ENCODE peak calls at places on chromosomes 12 and 14, in eight cellular contexts. E is adrenal gland, W is suprapubic skin, R is IMR-90, J is spleen, K is A549, M is Peyer's patch, D is uterus. F is an unnamed sample.
A peak's percentile ranks its signal among the peaks of the same experiment; 100 is the strongest.

GRCh38 chr12:14628771-14629170 is 61.1 kb upstream of the PLBD1 start:
- DNase-seq in E (no peak), W (no peak), R (no peak), J (no peak), K (no peak), M (no peak), D (no peak), F (no peak)

GRCh38 chr12:50397122-50397650 is 777 bp upstream of the FAM186A start:
- DNase-seq in E (no peak), W (no peak), R (peak; percentile 55), J (no peak), K (no peak), M (no peak), D (no peak), F (no peak)

GRCh38 chr12:5997260-5997659 is 52.2 kb upstream of the ANO2 start:
- DNase-seq in E (no peak), W (no peak), R (no peak), J (no peak), K (no peak), M (no peak), D (no peak), F (no peak)

GRCh38 chr12:74292351-74293194 is 245.1 kb upstream of the ATXN7L3B start:
- DNase-seq in E (no peak), W (no peak), R (no peak), J (peak; percentile 68), K (no peak), M (no peak), D (no peak), F (no peak)

GRCh38 chr14:37598085-37598972 is 2.9 kb downstream of the TTC6 start:
- DNase-seq in E (no peak), W (peak; percentile 60), R (no peak), J (no peak), K (no peak), M (no peak), D (no peak), F (no peak)

GRCh38 chr12:22231836-22232235 is 102.7 kb downstream of the ST8SIA1 start:
- DNase-seq in E (no peak), W (no peak), R (no peak), J (no peak), K (peak; percentile 32), M (no peak), D (no peak), F (no peak)

GRCh38 chr12:27781680-27782079 is 1.6 kb upstream of the MANSC4 start:
- DNase-seq in E (no peak), W (no peak), R (peak; percentile 67), J (no peak), K (no peak), M (no peak), D (no peak), F (no peak)

GRCh38 chr14:84969501-84969900 is 560.4 kb upstream of the FLRT2 start:
- DNase-seq in E (no peak), W (no peak), R (no peak), J (no peak), K (no peak), M (no peak), D (no peak), F (no peak)

GRCh38 chr12:108193922-108194321 is 64.8 kb downstream of the WSCD2 start:
- DNase-seq in E (peak; percentile 25), W (no peak), R (peak; percentile 3), J (no peak), K (peak; percentile 39), M (peak; percentile 52), D (peak; percentile 35), F (peak; percentile 9)

GRCh38 chr14:55129086-55129427 is at the start of gene LGALS3:
- DNase-seq in E (peak; percentile 71), W (peak; percentile 86), R (peak; percentile 51), J (peak; percentile 92), K (peak; percentile 56), M (peak; percentile 88), D (peak; percentile 80), F (peak; percentile 82)

GRCh38 chr14:65134651-65135579 is 32.6 kb upstream of the MAX start:
- DNase-seq in E (no peak), W (no peak), R (no peak), J (no peak), K (no peak), M (no peak), D (no peak), F (no peak)

GRCh38 chr12:108886873-108887629 is 7.2 kb downstream of the DAO start:
- DNase-seq in E (no peak), W (no peak), R (no peak), J (peak; percentile 17), K (no peak), M (no peak), D (no peak), F (no peak)

GRCh38 chr12:43294147-43294546 is 257.9 kb downstream of the ADAMTS20 start:
- DNase-seq in E (no peak), W (no peak), R (no peak), J (no peak), K (no peak), M (no peak), D (no peak), F (no peak)

GRCh38 chr14:105748204-105748578 is 221.8 kb downstream of the TMEM121 start:
- DNase-seq in E (peak; percentile 52), W (no peak), R (no peak), J (peak; percentile 67), K (peak; percentile 22), M (no peak), D (no peak), F (no peak)

GRCh38 chr14:69133206-69134125 is 19.5 kb downstream of the DCAF5 start:
- DNase-seq in E (peak; percentile 62), W (no peak), R (peak; percentile 78), J (no peak), K (peak; percentile 19), M (no peak), D (no peak), F (no peak)

GRCh38 chr12:110813298-110813697 is 33.5 kb upstream of the CCDC63 start:
- DNase-seq in E (no peak), W (no peak), R (no peak), J (no peak), K (no peak), M (peak; percentile 51), D (no peak), F (no peak)

GRCh38 chr12:117294206-117294605 is 67.2 kb downstream of the NOS1 start:
- DNase-seq in E (no peak), W (no peak), R (no peak), J (no peak), K (no peak), M (no peak), D (no peak), F (no peak)

GRCh38 chr14:72515779-72516770 is 377.8 kb downstream of the DPF3 start:
- DNase-seq in E (no peak), W (no peak), R (peak; percentile 69), J (no peak), K (peak; percentile 22), M (no peak), D (peak; percentile 21), F (no peak)

GRCh38 chr12:32864731-32865130 is 31.8 kb downstream of the PKP2 start:
- DNase-seq in E (no peak), W (no peak), R (no peak), J (no peak), K (no peak), M (no peak), D (no peak), F (no peak)

GRCh38 chr12:62933871-62934798 is 815 bp downstream of the PPM1H start:
- DNase-seq in E (peak; percentile 37), W (no peak), R (peak; percentile 4), J (peak; percentile 87), K (peak; percentile 45), M (no peak), D (no peak), F (peak; percentile 19)

GRCh38 chr12:124516850-124517249 is 50.6 kb downstream of the NCOR2 start:
- DNase-seq in E (no peak), W (no peak), R (no peak), J (no peak), K (no peak), M (no peak), D (no peak), F (no peak)
- H3K4me3 ChIP-seq in E (no peak overlapping the region), W (peak overlapping the region; percentile 56), R (no peak overlapping the region), J (peak overlapping the region; percentile 48), K (peak overlapping the region; percentile 46), M (peak overlapping the region; percentile 16), D (peak overlapping the region; percentile 49), F (peak overlapping the region; percentile 42)

GRCh38 chr12:57845478-57846284 is 848 bp downstream of the CTDSP2 start:
- DNase-seq in E (peak; percentile 84), W (peak; percentile 87), R (no peak), J (peak; percentile 94), K (peak; percentile 63), M (peak; percentile 83), D (peak; percentile 71), F (peak; percentile 60)
- TF ChIP-seq POLR2A in E (peak; percentile 46), W (peak; percentile 31), R (no peak), J (no peak), K (no peak), M (peak; percentile 32), D (no peak), F (peak; percentile 22)

GRCh38 chr12:130714591-130715149 is 1.4 kb downstream of the RIMBP2 start:
- DNase-seq in E (no peak), W (no peak), R (no peak), J (no peak), K (no peak), M (peak; percentile 40), D (peak; percentile 23), F (no peak)

GRCh38 chr12:130715150-130715995 is 726 bp downstream of the RIMBP2 start:
- DNase-seq in E (no peak), W (no peak), R (no peak), J (no peak), K (no peak), M (peak; percentile 32), D (no peak), F (no peak)

GRCh38 chr12:130712346-130713065 is 3.6 kb downstream of the RIMBP2 start:
- DNase-seq in E (no peak), W (no peak), R (no peak), J (peak; percentile 34), K (no peak), M (no peak), D (no peak), F (no peak)

GRCh38 chr12:130713581-130713991 is 2.5 kb downstream of the RIMBP2 start:
- DNase-seq in E (no peak), W (no peak), R (no peak), J (peak; percentile 52), K (no peak), M (peak; percentile 37), D (peak; percentile 18), F (no peak)

GRCh38 chr12:130714091-130714590 is 2.0 kb downstream of the RIMBP2 start:
- DNase-seq in E (no peak), W (no peak), R (no peak), J (no peak), K (no peak), M (peak; percentile 34), D (no peak), F (no peak)
- H3K4me3 ChIP-seq in E (no peak overlapping the region), W (peak overlapping the region; percentile 50), R (no peak overlapping the region), J (peak overlapping the region; percentile 58), K (peak overlapping the region; percentile 26), M (no peak overlapping the region), D (peak overlapping the region; percentile 40), F (peak overlapping the region; percentile 34)

DNA sequence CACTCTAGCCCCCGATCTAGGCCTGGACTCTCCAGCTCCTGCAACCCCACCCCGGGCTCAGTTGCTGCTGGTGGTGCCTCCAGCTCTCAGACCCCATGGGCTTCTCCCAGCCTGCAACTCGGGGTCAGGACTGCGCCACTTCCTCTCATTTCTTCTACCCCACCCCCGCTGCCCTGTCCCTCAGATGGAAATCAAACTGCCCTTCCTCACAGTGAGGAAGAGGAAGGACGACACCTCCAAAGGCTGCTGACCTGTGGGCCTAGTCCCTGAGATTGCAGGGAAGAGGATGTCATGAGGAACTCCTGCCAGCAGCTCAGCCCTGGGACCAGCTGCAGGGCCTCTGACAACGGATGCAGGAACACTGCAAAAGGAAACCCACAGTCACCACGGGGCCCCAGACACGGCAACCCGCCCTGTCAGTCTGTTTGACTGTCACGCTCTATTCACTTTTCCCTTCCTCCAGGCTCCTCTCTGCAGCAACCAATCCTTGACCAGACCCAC is 29.3 kb upstream of the PNMA1 start:
- DNase-seq in E (no peak), W (peak; percentile 79), R (no peak), J (peak; percentile 93), K (no peak), M (peak; percentile 89), D (no peak), F (no peak)
- TF ChIP-seq POLR2A in E (no peak), W (no peak), R (no peak), J (no peak), K (no peak), M (no peak), D (no peak), F (no peak)

F was measured in prostate gland.